ENCODE peak calls at places on chromosomes 4 and X, in four cellular contexts. One of them, this sample, is unnamed.

GRCh38 chr4:183757105-183757504 is 98.0 kb downstream of the TRAPPC11 start:
- DNase-seq in SK-N-SH: no peak
- DNase-seq in GM12878: no peak
- DNase-seq in K562: no peak
- DNase-seq in this sample: no peak

GRCh38 chrX:39941332-39941920 is 156.3 kb downstream of the BCOR start:
- DNase-seq in SK-N-SH: peak; percentile 44
- DNase-seq in GM12878: no peak
- DNase-seq in K562: no peak
- DNase-seq in this sample: no peak

GRCh38 chr4:155514628-155515027 is 137.9 kb upstream of the MAP9 start:
- DNase-seq in SK-N-SH: no peak
- DNase-seq in GM12878: no peak
- DNase-seq in K562: no peak
- DNase-seq in this sample: no peak

GRCh38 chr4:87304659-87305277 is 17.9 kb downstream of the HSD17B13 start:
- DNase-seq in SK-N-SH: no peak
- DNase-seq in GM12878: no peak
- DNase-seq in K562: no peak
- DNase-seq in this sample: no peak

GRCh38 chrX:8748855-8749254 is 16.9 kb upstream of the ANOS1 start:
- DNase-seq in SK-N-SH: peak; percentile 47
- DNase-seq in GM12878: no peak
- DNase-seq in K562: peak; percentile 22
- DNase-seq in this sample: no peak

GRCh38 chrX:39957816-39958561 is 139.8 kb downstream of the BCOR start:
- DNase-seq in SK-N-SH: no peak
- DNase-seq in GM12878: no peak
- DNase-seq in K562: no peak
- DNase-seq in this sample: no peak

GRCh38 chr4:71222661-71223060 is 116.2 kb upstream of the SLC4A4 start:
- DNase-seq in SK-N-SH: no peak
- DNase-seq in GM12878: no peak
- DNase-seq in K562: no peak
- DNase-seq in this sample: no peak

GRCh38 chr4:1746919-1747602 is 25.7 kb downstream of the TACC3 start:
- DNase-seq in SK-N-SH: no peak
- DNase-seq in GM12878: no peak
- DNase-seq in K562: no peak
- DNase-seq in this sample: no peak

GRCh38 chr4:113657834-113658233 is 103.7 kb downstream of the CAMK2D start:
- DNase-seq in SK-N-SH: no peak
- DNase-seq in GM12878: no peak
- DNase-seq in K562: no peak
- DNase-seq in this sample: no peak

GRCh38 chr4:107034091-107034698 is 1.9 kb downstream of the DKK2 start:
- DNase-seq in SK-N-SH: peak; percentile 77
- DNase-seq in GM12878: no peak
- DNase-seq in K562: no peak
- DNase-seq in this sample: peak; percentile 63

GRCh38 chr4:39495446-39496208 is 31.6 kb downstream of the UGDH start:
- DNase-seq in SK-N-SH: no peak
- DNase-seq in GM12878: no peak
- DNase-seq in K562: no peak
- DNase-seq in this sample: no peak

GRCh38 chr4:120633810-120634209 is 288.7 kb downstream of the PRDM5 start:
- DNase-seq in SK-N-SH: no peak
- DNase-seq in GM12878: no peak
- DNase-seq in K562: no peak
- DNase-seq in this sample: no peak

DNA sequence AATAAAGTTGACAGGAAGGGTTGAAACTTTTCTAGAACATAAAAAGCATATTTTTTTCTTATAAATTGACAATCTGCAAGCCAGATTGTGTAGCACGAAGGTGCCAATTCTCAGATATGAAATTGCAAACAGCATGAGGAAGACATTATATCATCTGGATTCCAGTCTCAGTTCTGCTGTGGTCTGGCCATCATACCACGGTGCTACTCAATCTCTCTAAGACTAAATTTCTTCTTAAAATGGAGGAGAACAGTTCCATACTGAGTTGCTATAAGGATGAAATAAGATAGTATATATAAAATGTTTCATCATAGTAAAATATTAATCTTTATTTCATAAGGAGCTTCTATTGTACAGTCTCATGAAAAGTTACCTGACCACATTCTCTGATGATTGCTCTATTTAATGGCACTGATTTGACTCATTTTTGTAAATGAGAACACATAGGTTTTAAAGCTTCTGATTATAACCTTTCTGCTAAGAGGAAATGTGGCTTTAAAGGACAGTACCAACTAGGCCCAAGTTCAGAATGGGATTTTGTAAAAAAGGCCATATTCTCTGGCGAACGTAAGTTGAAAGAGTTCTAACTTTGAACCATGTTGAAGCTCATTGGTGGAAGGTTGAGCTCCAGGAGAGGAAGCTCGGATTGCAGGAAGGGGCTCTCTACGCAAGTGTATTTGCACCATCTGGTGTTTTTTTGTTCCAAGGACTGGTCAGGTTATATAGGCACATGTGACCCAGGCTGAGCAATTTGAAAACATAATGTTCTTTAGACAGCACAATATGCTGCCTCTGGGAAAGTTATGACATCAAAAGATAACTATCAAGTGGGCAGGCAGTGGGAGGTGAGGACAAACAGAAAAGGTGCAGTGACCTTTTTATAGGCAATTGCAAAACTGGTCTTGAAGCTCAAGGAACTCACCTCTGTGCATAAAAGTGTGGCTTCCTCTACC is 128.1 kb downstream of the SHROOM3 start:
- DNase-seq in SK-N-SH: no peak
- DNase-seq in GM12878: no peak
- DNase-seq in K562: no peak
- DNase-seq in this sample: no peak
- TF ChIP-seq USF1 in SK-N-SH: no peak
- TF ChIP-seq USF1 in GM12878: no peak
- TF ChIP-seq USF1 in K562: no peak
- TF ChIP-seq USF1 in this sample: no peak

DNA sequence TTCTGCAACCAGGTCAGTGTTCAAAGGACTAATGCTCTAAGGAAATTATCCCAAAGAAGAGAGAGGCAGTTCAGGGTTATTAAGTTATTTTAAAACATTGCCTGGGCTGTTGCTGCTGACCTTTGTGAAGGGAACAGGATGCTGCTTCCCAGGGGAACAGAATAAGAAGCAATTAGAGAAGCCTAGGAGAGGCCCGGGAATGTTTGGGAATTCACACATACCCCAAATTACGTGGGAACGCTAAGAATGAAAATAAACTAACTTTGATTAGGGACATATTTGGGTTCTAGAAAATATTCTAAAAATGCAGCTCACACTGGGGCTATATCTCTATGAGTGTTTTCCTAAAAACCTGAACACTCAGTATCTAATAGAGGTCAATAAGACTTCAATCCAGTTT is 243.1 kb upstream of the FTHL17 start:
- DNase-seq in SK-N-SH: no peak
- DNase-seq in GM12878: no peak
- DNase-seq in K562: no peak
- DNase-seq in this sample: no peak
- TF ChIP-seq USF1 in SK-N-SH: no peak
- TF ChIP-seq USF1 in GM12878: no peak
- TF ChIP-seq USF1 in K562: no peak
- TF ChIP-seq USF1 in this sample: no peak

GRCh38 chr4:25484243-25484721 is 107.2 kb downstream of the ANAPC4 start:
- DNase-seq in SK-N-SH: no peak
- DNase-seq in GM12878: peak; percentile 5
- DNase-seq in K562: no peak
- DNase-seq in this sample: no peak
- TF ChIP-seq USF1 in SK-N-SH: no peak
- TF ChIP-seq USF1 in GM12878: no peak
- TF ChIP-seq USF1 in K562: no peak
- TF ChIP-seq USF1 in this sample: no peak

DNA sequence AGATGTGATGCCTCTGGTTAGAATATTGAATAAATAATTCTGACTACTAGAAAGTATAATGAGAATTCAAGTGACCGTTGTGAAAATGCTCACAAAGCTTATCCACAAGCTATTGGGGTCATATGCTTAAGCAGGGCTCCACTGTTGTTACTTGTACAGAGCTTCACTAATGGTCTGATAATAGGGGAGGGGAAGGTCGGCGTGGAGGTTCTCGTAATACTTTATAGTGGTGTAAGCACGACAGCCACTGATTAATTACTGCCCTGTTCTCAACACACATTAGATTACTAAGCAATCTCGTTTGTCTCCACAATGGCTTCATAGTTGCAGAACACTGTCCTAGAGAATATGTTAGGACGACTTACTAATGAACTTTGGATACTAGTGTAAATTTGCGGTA is 11.6 kb downstream of the UNC5C start:
- DNase-seq in SK-N-SH: no peak
- DNase-seq in GM12878: no peak
- DNase-seq in K562: no peak
- DNase-seq in this sample: no peak
- TF ChIP-seq USF1 in SK-N-SH: no peak
- TF ChIP-seq USF1 in GM12878: no peak
- TF ChIP-seq USF1 in K562: no peak
- TF ChIP-seq USF1 in this sample: no peak

DNA sequence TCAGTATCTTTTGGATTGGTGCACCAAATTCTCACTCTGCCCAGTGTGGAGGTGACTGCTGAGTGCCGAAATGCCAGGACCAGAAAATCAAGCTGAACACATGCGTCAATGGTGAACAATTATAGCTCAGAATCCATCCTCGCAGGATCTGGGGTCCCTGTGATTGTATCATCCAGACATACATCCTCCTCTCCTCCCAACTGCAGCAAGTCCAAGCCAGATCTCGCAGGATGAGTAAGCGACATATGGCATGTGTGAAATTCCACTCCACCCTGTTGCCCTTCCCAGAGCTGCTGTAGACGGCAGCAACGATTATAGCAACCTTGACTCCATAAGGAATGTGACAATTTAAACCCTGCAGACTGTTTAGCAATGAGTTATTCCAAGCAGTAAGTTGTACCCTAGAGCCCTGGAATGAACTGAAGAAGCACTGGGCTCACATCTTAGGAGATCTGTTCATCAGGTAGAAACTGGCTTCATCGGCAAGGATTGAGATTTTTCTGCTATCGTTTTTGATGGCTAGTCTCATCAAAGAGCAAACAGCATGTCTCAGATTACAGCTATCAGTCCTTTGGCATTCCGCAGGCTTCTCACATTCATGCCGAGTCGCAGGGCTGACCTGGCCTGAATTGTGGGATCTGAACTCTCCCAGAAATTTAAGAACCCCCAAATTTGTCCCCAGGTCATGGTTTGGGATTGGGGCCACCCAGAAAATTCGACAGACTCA is 35.5 kb upstream of the SORBS2 start:
- DNase-seq in SK-N-SH: peak; percentile 53
- DNase-seq in GM12878: no peak
- DNase-seq in K562: no peak
- DNase-seq in this sample: no peak
- TF ChIP-seq USF1 in SK-N-SH: no peak
- TF ChIP-seq USF1 in GM12878: no peak
- TF ChIP-seq USF1 in K562: no peak
- TF ChIP-seq USF1 in this sample: no peak

DNA sequence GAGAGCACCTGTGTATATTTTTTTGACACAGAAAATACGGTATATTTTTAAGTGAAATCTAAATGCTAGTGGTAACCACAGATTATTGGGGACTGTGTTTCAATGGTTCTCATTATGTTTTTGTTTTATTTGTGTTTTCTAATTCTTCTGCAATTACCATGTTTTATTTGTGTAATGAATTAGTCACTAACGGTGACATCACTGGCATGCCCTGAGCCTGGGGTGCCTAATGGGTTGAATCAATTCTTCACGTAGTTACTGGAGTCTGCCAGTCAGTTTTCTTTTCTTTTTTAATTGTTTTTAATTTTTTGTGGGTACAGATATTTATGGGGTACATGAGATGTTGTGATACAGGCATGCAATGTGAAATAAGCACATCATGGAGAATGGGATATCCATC is 168.8 kb downstream of the RELL1 start:
- DNase-seq in SK-N-SH: no peak
- DNase-seq in GM12878: no peak
- DNase-seq in K562: no peak
- DNase-seq in this sample: no peak
- TF ChIP-seq USF1 in SK-N-SH: no peak
- TF ChIP-seq USF1 in GM12878: no peak
- TF ChIP-seq USF1 in K562: no peak
- TF ChIP-seq USF1 in this sample: no peak

This sample was measured in WTC11.